ENCODE peak calls at places on chromosomes 12 and 14, in five cellular contexts. One of them, this sample, is unnamed.
A peak's percentile ranks its signal among the peaks of the same experiment; 100 is the strongest.

GRCh38 chr14:33682746-33683145 is 268.1 kb downstream of the EGLN3 start:
- DNase-seq in PC-3: no peak
- DNase-seq in lower lobe of right lung: no peak
- DNase-seq in psoas muscle: peak; percentile 79
- DNase-seq in Peyer's patch: no peak
- DNase-seq in this sample: peak; percentile 66

GRCh38 chr12:63018273-63018672 is 83.3 kb upstream of the PPM1H start:
- DNase-seq in PC-3: peak; percentile 47
- DNase-seq in psoas muscle: no peak
- DNase-seq in Peyer's patch: no peak
- DNase-seq in lower lobe of right lung: no peak
- DNase-seq in this sample: no peak

GRCh38 chr12:50458606-50459005 is 46.2 kb upstream of the DIP2B start:
- DNase-seq in lower lobe of right lung: no peak
- DNase-seq in psoas muscle: no peak
- DNase-seq in PC-3: peak; percentile 48
- DNase-seq in Peyer's patch: no peak
- DNase-seq in this sample: no peak

GRCh38 chr12:401235-402126 is at the start of gene CCDC77:
- DNase-seq in psoas muscle: peak; percentile 94
- DNase-seq in Peyer's patch: peak; percentile 96
- DNase-seq in PC-3: peak; percentile 95
- DNase-seq in lower lobe of right lung: peak; percentile 92
- DNase-seq in this sample: peak; percentile 87

GRCh38 chr12:57621497-57622292 is 10.5 kb downstream of the ARHGEF25 start:
- DNase-seq in Peyer's patch: peak; percentile 75
- DNase-seq in PC-3: peak; percentile 44
- DNase-seq in psoas muscle: peak; percentile 81
- DNase-seq in lower lobe of right lung: peak; percentile 74
- DNase-seq in this sample: peak; percentile 61

GRCh38 chr12:20426191-20426590 is 57.9 kb downstream of the PDE3A start:
- DNase-seq in psoas muscle: peak; percentile 70
- DNase-seq in lower lobe of right lung: no peak
- DNase-seq in PC-3: no peak
- DNase-seq in Peyer's patch: no peak
- DNase-seq in this sample: peak; percentile 30

GRCh38 chr12:122825773-122826724 is 9.2 kb upstream of the HIP1R start:
- DNase-seq in PC-3: peak; percentile 45
- DNase-seq in lower lobe of right lung: peak; percentile 52
- DNase-seq in Peyer's patch: no peak
- DNase-seq in psoas muscle: no peak
- DNase-seq in this sample: no peak

GRCh38 chr14:65107200-65107599 is 4.9 kb upstream of the MAX start:
- DNase-seq in lower lobe of right lung: no peak
- DNase-seq in psoas muscle: no peak
- DNase-seq in PC-3: no peak
- DNase-seq in Peyer's patch: no peak
- DNase-seq in this sample: no peak

GRCh38 chr12:67514502-67514901 is 134.0 kb upstream of the DYRK2 start:
- DNase-seq in psoas muscle: no peak
- DNase-seq in Peyer's patch: no peak
- DNase-seq in lower lobe of right lung: no peak
- DNase-seq in PC-3: no peak
- DNase-seq in this sample: no peak

GRCh38 chr12:48789858-48790326 is 1.0 kb upstream of the ADCY6 start:
- DNase-seq in Peyer's patch: no peak
- DNase-seq in psoas muscle: no peak
- DNase-seq in PC-3: no peak
- DNase-seq in lower lobe of right lung: no peak
- DNase-seq in this sample: no peak

GRCh38 chr12:44874981-44875416 is 1.1 kb downstream of the NELL2 start:
- DNase-seq in lower lobe of right lung: no peak
- DNase-seq in Peyer's patch: peak; percentile 46
- DNase-seq in PC-3: no peak
- DNase-seq in psoas muscle: no peak
- DNase-seq in this sample: no peak

GRCh38 chr12:95212576-95212975 is 4.7 kb downstream of the FGD6 start:
- DNase-seq in psoas muscle: no peak
- DNase-seq in Peyer's patch: no peak
- DNase-seq in PC-3: peak; percentile 56
- DNase-seq in lower lobe of right lung: no peak
- DNase-seq in this sample: no peak

GRCh38 chr14:74085047-74085637 is 386 bp downstream of the LIN52 start:
- DNase-seq in Peyer's patch: no peak
- DNase-seq in lower lobe of right lung: no peak
- DNase-seq in psoas muscle: no peak
- DNase-seq in PC-3: peak; percentile 21
- DNase-seq in this sample: no peak

GRCh38 chr12:94242871-94243270 is 94.5 kb downstream of the PLXNC1 start:
- DNase-seq in PC-3: no peak
- DNase-seq in Peyer's patch: no peak
- DNase-seq in lower lobe of right lung: no peak
- DNase-seq in psoas muscle: no peak
- DNase-seq in this sample: peak; percentile 13

GRCh38 chr12:24864796-24865125 is 84.1 kb downstream of the BCAT1 start:
- DNase-seq in psoas muscle: no peak
- DNase-seq in PC-3: no peak
- DNase-seq in lower lobe of right lung: no peak
- DNase-seq in Peyer's patch: no peak
- DNase-seq in this sample: no peak

GRCh38 chr14:53496668-53497067 is 343.5 kb upstream of the DDHD1 start:
- DNase-seq in psoas muscle: no peak
- DNase-seq in PC-3: no peak
- DNase-seq in lower lobe of right lung: no peak
- DNase-seq in Peyer's patch: no peak
- DNase-seq in this sample: no peak

GRCh38 chr14:97777622-97778021 is 980.4 kb downstream of the VRK1 start:
- DNase-seq in lower lobe of right lung: no peak
- DNase-seq in psoas muscle: no peak
- DNase-seq in PC-3: no peak
- DNase-seq in Peyer's patch: no peak
- DNase-seq in this sample: no peak

GRCh38 chr12:51217133-51217967 is 512 bp downstream of the POU6F1 start:
- DNase-seq in PC-3: no peak
- DNase-seq in lower lobe of right lung: peak; percentile 79
- DNase-seq in psoas muscle: peak; percentile 86
- DNase-seq in Peyer's patch: peak; percentile 68
- DNase-seq in this sample: peak; percentile 57

GRCh38 chr14:102584871-102585869 is 7.3 kb upstream of the RCOR1 start:
- DNase-seq in Peyer's patch: peak; percentile 54
- DNase-seq in PC-3: peak; percentile 58
- DNase-seq in lower lobe of right lung: peak; percentile 40
- DNase-seq in psoas muscle: no peak
- DNase-seq in this sample: no peak

GRCh38 chr12:18224745-18225144 is 36.6 kb upstream of the PIK3C2G start:
- DNase-seq in psoas muscle: no peak
- DNase-seq in lower lobe of right lung: no peak
- DNase-seq in PC-3: peak; percentile 57
- DNase-seq in Peyer's patch: no peak
- DNase-seq in this sample: no peak

GRCh38 chr12:117921922-117922777 is 46.6 kb downstream of the KSR2 start:
- DNase-seq in psoas muscle: no peak
- DNase-seq in PC-3: no peak
- DNase-seq in Peyer's patch: no peak
- DNase-seq in lower lobe of right lung: no peak
- DNase-seq in this sample: peak; percentile 6

GRCh38 chr14:86961106-86961716 is 1031.8 kb downstream of the GALC start:
- DNase-seq in psoas muscle: no peak
- DNase-seq in PC-3: peak; percentile 38
- DNase-seq in Peyer's patch: no peak
- DNase-seq in lower lobe of right lung: no peak
- DNase-seq in this sample: no peak

GRCh38 chr12:120199595-120200306 is 1.2 kb downstream of the RPLP0 start:
- DNase-seq in lower lobe of right lung: no peak
- DNase-seq in PC-3: peak; percentile 52
- DNase-seq in Peyer's patch: no peak
- DNase-seq in psoas muscle: peak; percentile 79
- DNase-seq in this sample: no peak

DNA sequence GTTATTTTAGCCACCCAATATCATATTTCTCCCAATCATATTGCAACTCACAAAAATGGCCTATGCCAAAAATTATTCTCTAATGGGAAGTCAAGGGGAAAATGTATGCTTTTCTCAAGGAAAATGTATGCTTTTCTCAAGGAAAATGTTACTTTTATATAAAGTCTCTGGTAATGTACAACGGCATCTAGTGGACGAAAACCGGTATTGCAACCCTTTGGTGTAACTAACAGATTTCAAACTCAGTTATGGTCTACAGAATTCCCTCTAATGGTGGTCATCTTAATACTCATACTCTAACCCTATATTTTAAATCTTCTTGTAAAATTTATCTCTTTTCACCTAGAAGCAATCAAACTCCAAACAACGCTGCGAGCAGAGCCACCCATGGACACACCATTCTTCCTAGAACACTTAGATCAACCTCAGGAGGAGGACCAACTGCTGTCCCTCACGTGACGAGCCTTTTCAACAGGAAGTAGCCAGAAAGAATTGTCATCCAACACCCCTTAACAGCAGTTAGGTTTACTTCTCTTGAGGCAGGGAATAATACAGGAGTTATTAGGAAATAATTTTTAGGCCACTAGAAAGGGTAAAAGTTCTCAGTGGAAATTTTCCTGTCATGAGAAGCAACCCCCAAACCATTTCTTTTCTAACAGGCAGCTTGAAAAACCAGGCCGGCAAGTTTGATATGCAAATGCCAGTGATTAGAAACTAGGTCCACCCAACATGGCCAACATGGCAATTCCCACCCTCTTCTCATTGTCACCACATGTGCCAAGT is 20.1 kb downstream of the APOBEC1 start:
- DNase-seq in lower lobe of right lung: no peak
- DNase-seq in Peyer's patch: no peak
- DNase-seq in PC-3: peak; percentile 58
- DNase-seq in psoas muscle: no peak
- DNase-seq in this sample: no peak
- TF ChIP-seq CTCF in lower lobe of right lung: peak; percentile 84
- TF ChIP-seq CTCF in Peyer's patch: peak; percentile 85
- TF ChIP-seq CTCF in PC-3: peak; percentile 77
- TF ChIP-seq CTCF in psoas muscle: peak; percentile 81
- TF ChIP-seq CTCF in this sample: peak; percentile 86

GRCh38 chr12:7090222-7090998 is 1.8 kb downstream of the C1R start:
- DNase-seq in lower lobe of right lung: no peak
- DNase-seq in PC-3: no peak
- DNase-seq in Peyer's patch: no peak
- DNase-seq in psoas muscle: peak; percentile 47
- DNase-seq in this sample: no peak
- H3K4me3 ChIP-seq in lower lobe of right lung: peak overlapping the region; percentile 65
- H3K4me3 ChIP-seq in PC-3: no peak overlapping the region
- H3K4me3 ChIP-seq in Peyer's patch: peak overlapping the region; percentile 39
- H3K4me3 ChIP-seq in psoas muscle: peak overlapping the region; percentile 65
- H3K4me3 ChIP-seq in this sample: peak overlapping the region; percentile 57

DNA sequence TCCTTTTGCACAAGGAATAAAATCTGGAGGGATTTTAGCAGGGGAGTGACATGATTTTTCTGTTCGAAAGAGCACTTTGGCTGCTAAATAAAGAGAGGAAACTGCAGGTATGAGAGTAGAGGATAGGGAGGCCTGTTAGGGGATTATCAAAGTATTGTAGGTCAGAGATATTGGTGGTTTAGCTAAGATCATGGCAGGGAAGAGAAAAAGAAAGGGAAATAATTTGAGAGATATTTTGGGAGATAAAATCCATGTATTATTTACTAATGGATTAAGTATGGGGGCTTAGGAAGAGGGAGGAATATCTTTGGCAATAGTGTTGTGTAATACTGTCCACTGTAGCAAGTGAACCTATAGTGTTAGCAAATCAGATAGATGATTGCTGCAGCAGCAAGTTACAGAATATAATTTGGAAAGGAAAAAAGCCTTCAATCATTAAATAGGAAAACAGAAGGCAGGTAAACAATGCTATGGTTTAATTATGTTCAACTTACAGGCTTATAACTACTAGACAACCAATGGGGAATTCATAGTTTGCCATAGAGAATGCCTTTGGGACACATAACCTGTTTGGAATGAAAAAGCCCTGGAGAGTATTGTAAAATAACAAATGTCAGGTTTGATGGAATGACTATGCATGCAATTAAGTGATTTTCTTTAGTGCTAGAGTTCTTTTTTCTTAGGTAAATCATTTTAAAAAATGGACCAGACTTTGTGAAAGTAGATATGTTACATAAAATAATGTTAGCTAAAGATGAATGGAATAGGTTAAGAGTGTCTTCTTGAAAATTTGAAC is 50.5 kb downstream of the ADIPOR2 start:
- DNase-seq in lower lobe of right lung: no peak
- DNase-seq in psoas muscle: no peak
- DNase-seq in Peyer's patch: no peak
- DNase-seq in PC-3: no peak
- DNase-seq in this sample: no peak
- H3K27ac ChIP-seq in lower lobe of right lung: peak overlapping the region; percentile 7
- H3K27ac ChIP-seq in psoas muscle: peak overlapping the region; percentile 63
- H3K27ac ChIP-seq in Peyer's patch: no peak overlapping the region
- H3K27ac ChIP-seq in PC-3: peak overlapping the region; percentile 7
- H3K27ac ChIP-seq in this sample: no peak overlapping the region

GRCh38 chr12:15910864-15911696 is at the start of gene DERA:
- DNase-seq in psoas muscle: peak; percentile 89
- DNase-seq in lower lobe of right lung: peak; percentile 89
- DNase-seq in PC-3: peak; percentile 78
- DNase-seq in Peyer's patch: peak; percentile 93
- DNase-seq in this sample: peak; percentile 87
- TF ChIP-seq CTCF in psoas muscle: peak; percentile 8
- TF ChIP-seq CTCF in lower lobe of right lung: peak; percentile 14
- TF ChIP-seq CTCF in PC-3: no peak
- TF ChIP-seq CTCF in Peyer's patch: peak; percentile 11
- TF ChIP-seq CTCF in this sample: no peak

GRCh38 chr12:85949253-85949652 is 75.2 kb downstream of the NTS start:
- DNase-seq in lower lobe of right lung: no peak
- DNase-seq in Peyer's patch: no peak
- DNase-seq in psoas muscle: no peak
- DNase-seq in PC-3: no peak
- DNase-seq in this sample: no peak

GRCh38 chr12:85951823-85952222 is 77.7 kb downstream of the NTS start:
- DNase-seq in PC-3: peak; percentile 49
- DNase-seq in psoas muscle: no peak
- DNase-seq in Peyer's patch: no peak
- DNase-seq in lower lobe of right lung: no peak
- DNase-seq in this sample: no peak

GRCh38 chr12:85947286-85947685 is 73.2 kb downstream of the NTS start:
- DNase-seq in Peyer's patch: no peak
- DNase-seq in lower lobe of right lung: no peak
- DNase-seq in PC-3: no peak
- DNase-seq in psoas muscle: no peak
- DNase-seq in this sample: no peak

DNA sequence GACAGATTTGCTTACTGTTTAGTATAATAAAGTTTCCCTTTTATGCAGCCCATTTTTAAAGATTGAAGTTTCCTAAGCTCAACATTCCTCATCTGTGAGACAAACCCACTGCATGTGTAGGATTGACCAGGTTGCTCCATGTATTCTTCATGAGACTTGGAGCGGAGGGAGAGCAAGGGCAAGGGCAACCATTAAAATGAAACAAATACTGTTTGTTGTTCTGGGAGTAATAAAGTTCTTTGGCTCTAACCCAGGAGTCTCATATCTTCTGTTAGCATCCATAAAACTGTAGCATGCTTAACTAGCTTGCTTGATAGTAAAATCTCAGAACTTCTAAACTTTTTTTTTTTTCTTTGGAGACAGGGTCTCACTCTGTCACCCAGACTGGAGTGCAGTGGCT is 74.2 kb downstream of the NTS start:
- DNase-seq in psoas muscle: no peak
- DNase-seq in lower lobe of right lung: no peak
- DNase-seq in PC-3: no peak
- DNase-seq in Peyer's patch: no peak
- DNase-seq in this sample: no peak
- H3K4me3 ChIP-seq in psoas muscle: no peak overlapping the region
- H3K4me3 ChIP-seq in lower lobe of right lung: no peak overlapping the region
- H3K4me3 ChIP-seq in PC-3: no peak overlapping the region
- H3K4me3 ChIP-seq in Peyer's patch: no peak overlapping the region
- H3K4me3 ChIP-seq in this sample: no peak overlapping the region